ENCODE peak calls at places on chromosomes 4 and X, in ten cellular contexts. V, D, Z, P, L, W, C, Y, X and O are unnamed samples. For H3K9me3, the result is how much of the 10 kb centered on the place peaks cover.

GRCh38 chr4:47054130-47054529 is 22.8 kb downstream of the GABRB1 start:
- ATAC-seq in V (no peak), D (no peak), Z (no peak), P (no peak), L (no peak), W (no peak), C (no peak), Y (no peak), X (no peak), O (no peak)

GRCh38 chr4:40736910-40737309 is 12.8 kb upstream of the NSUN7 start:
- ATAC-seq in V (no peak), D (no peak), Z (peak), P (no peak), L (no peak), W (no peak), C (peak), Y (no peak), X (peak), O (no peak)

GRCh38 chrX:123219916-123220315 is 35.8 kb downstream of the GRIA3 start:
- ATAC-seq in V (peak), D (no peak), Z (no peak), P (no peak), L (peak), W (no peak), C (no peak), Y (peak), X (no peak), O (no peak)

GRCh38 chrX:142250502-142250901 is 45.4 kb upstream of the MAGEC2 start:
- ATAC-seq in V (no peak), D (peak), Z (no peak), P (no peak), L (no peak), W (no peak), C (no peak), Y (no peak), X (no peak), O (peak)

GRCh38 chr4:17670423-17670822 is 56.0 kb downstream of the MED28 start:
- ATAC-seq in V (no peak), D (no peak), Z (no peak), P (no peak), L (no peak), W (peak), C (no peak), Y (no peak), X (no peak), O (no peak)

GRCh38 chrX:24996096-24996709 is 19.6 kb downstream of the ARX start:
- ATAC-seq in V (peak), D (no peak), Z (no peak), P (no peak), L (no peak), W (no peak), C (peak), Y (no peak), X (no peak), O (no peak)

GRCh38 chr4:10582059-10582686 is 102.4 kb downstream of the CLNK start:
- ATAC-seq in V (peak), D (no peak), Z (peak), P (no peak), L (peak), W (peak), C (peak), Y (peak), X (no peak), O (no peak)

GRCh38 chr4:87416965-87417364 is 5.4 kb upstream of the NUDT9 start:
- ATAC-seq in V (peak), D (no peak), Z (no peak), P (no peak), L (no peak), W (no peak), C (peak), Y (no peak), X (no peak), O (no peak)

GRCh38 chr4:67714248-67714583 is 13.3 kb upstream of the UBA6 start:
- ATAC-seq in V (peak), D (no peak), Z (no peak), P (no peak), L (no peak), W (peak), C (peak), Y (no peak), X (peak), O (no peak)

GRCh38 chr4:139469869-139470268 is 15.9 kb downstream of the RAB33B start:
- ATAC-seq in V (peak), D (no peak), Z (no peak), P (no peak), L (no peak), W (no peak), C (peak), Y (peak), X (no peak), O (no peak)

GRCh38 chr4:86947494-86948120 is 12.8 kb downstream of the AFF1 start:
- ATAC-seq in V (no peak), D (no peak), Z (no peak), P (no peak), L (no peak), W (no peak), C (no peak), Y (no peak), X (no peak), O (no peak)

GRCh38 chrX:152917969-152918579 is 20.2 kb downstream of the ZNF185 start:
- ATAC-seq in V (peak), D (no peak), Z (no peak), P (no peak), L (no peak), W (no peak), C (no peak), Y (no peak), X (no peak), O (peak)

GRCh38 chr4:26839534-26839951 is 21.1 kb upstream of the STIM2 start:
- ATAC-seq in V (no peak), D (no peak), Z (peak), P (no peak), L (peak), W (no peak), C (no peak), Y (peak), X (no peak), O (no peak)

GRCh38 chr4:146211440-146211839 is 2.9 kb upstream of the REELD1 start:
- ATAC-seq in V (peak), D (no peak), Z (no peak), P (no peak), L (no peak), W (no peak), C (no peak), Y (no peak), X (no peak), O (no peak)

GRCh38 chr4:174604198-174604597 is 81.9 kb upstream of the HPGD start:
- ATAC-seq in V (no peak), D (peak), Z (no peak), P (no peak), L (no peak), W (peak), C (peak), Y (peak), X (peak), O (no peak)

DNA sequence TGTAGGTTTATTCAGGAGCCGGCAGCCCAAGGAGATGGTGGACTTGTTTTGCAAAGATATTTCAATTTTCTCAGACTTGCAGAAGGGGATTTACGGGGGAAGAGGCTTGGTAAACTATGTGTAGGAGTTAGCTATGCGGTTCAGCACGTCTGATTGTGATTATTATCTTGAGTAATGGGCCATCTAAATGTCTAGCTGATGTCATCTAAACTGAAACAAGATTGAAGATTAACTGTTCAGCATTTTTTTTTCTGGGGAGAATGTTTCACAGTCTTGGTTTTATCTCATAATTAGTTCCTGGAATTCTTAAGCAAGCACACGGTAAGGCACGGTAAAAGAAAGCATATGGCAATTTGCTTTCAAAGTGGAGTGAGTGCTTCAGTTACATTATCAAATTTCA is 207.3 kb upstream of the CXorf51B start:
- ATAC-seq in V (no peak), D (no peak), Z (no peak), P (no peak), L (no peak), W (no peak), C (no peak), Y (no peak), X (no peak), O (no peak)
- H3K9me3 ChIP-seq in V (under half), D (under half), Z (under half), P (under half), L (under half), W (under half), C (under half), Y (under half), X (under half), O (under half)

GRCh38 chr4:119664168-119664907 is 35.7 kb upstream of the PDE5A start:
- ATAC-seq in V (no peak), D (no peak), Z (no peak), P (no peak), L (no peak), W (no peak), C (peak), Y (no peak), X (no peak), O (no peak)
- H3K4me3 ChIP-seq in V (no peak), D (no peak), Z (no peak), P (no peak), L (peak), W (no peak), C (no peak), Y (no peak), X (no peak), O (peak)

DNA sequence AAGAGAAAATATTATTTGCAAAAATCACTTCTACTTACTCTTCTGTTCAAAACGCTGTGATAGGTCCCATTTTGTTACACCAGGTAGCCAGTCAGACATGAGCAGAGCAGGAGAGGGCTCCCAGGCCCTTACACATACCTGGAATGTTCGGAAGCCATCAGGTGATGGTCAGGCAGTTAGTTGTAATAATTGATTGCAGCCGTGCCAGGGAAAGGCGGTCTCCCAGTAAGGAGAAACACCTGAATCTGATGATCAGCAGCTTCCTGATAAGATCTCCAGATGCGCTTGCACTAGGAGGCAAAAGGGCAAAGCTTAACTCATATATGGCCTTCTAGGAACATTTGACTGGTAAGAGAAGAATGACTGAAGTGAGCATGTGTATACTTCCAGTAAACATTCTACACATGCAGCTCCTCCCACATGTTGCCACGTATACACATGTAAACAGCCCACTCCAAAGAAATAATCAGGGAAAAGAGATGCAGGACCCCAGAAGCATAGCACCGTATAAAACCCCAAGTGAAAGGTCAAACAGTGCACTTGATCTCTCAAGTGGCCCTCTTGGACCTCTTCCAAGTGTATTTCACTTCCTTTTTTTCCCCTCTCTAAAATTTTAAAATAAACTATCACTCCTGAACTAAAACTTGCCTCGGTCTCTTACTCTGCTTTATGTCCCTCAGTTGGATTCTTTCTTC is 1338.0 kb downstream of the FSTL5 start:
- ATAC-seq in V (no peak), D (no peak), Z (no peak), P (no peak), L (no peak), W (no peak), C (no peak), Y (no peak), X (no peak), O (no peak)
- TF ChIP-seq POLR2A in V (no peak), D (no peak), Z (no peak), P (no peak), L (no peak), W (no peak), C (no peak), Y (no peak), X (no peak), O (no peak)

DNA sequence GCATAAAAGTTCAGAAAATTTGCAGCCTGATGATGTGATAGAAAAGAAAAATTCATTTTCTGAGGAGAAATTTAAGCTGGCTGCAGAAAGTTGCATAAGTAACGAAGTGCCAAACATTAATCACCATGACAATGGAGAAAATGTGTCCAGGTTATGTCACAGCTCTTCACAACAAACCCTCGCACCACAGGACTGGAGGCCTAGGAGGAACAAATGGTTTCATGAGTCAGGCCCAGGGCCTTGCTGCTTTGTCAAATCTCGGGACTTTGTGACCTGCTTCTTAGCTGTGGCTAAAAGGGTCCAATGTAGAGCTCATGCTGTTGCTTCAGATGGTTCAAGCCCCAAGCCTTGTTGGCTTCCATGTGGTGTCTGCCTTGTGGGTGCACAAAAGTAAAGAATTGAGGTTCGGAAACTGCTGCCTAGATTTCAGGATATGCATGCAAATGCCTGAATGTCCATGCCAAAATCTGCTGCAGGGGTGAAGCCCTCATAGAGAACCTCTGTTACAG is 527.4 kb downstream of the SH3BGRL start:
- ATAC-seq in V (no peak), D (no peak), Z (no peak), P (no peak), L (no peak), W (no peak), C (no peak), Y (no peak), X (no peak), O (no peak)
- H3K9me3 ChIP-seq in V (half or more), D (under half), Z (under half), P (under half), L (under half), W (under half), C (under half), Y (under half), X (under half), O (under half)

GRCh38 chrX:48934581-48935331 is 15.9 kb upstream of the PIM2 start:
- ATAC-seq in V (no peak), D (no peak), Z (no peak), P (no peak), L (no peak), W (no peak), C (no peak), Y (no peak), X (no peak), O (no peak)

GRCh38 chrX:48939417-48940228 is 17.8 kb downstream of the OTUD5 start:
- ATAC-seq in V (no peak), D (no peak), Z (no peak), P (no peak), L (no peak), W (no peak), C (no peak), Y (no peak), X (no peak), O (no peak)

GRCh38 chrX:48938721-48939416 is 18.5 kb downstream of the OTUD5 start:
- ATAC-seq in V (no peak), D (no peak), Z (no peak), P (no peak), L (no peak), W (no peak), C (no peak), Y (no peak), X (no peak), O (no peak)

GRCh38 chrX:48936429-48937064 is 17.7 kb upstream of the PIM2 start:
- ATAC-seq in V (no peak), D (no peak), Z (no peak), P (no peak), L (no peak), W (no peak), C (no peak), Y (no peak), X (no peak), O (peak)

GRCh38 chrX:48937065-48937907 is 18.5 kb upstream of the PIM2 start:
- ATAC-seq in V (no peak), D (peak), Z (no peak), P (no peak), L (peak), W (peak), C (peak), Y (no peak), X (peak), O (peak)
- H3K4me3 ChIP-seq in V (no peak), D (no peak), Z (no peak), P (no peak), L (no peak), W (no peak), C (no peak), Y (no peak), X (no peak), O (no peak)

GRCh38 chr4:52659016-52659721 is at the start of gene USP46:
- ATAC-seq in V (peak), D (peak), Z (peak), P (peak), L (peak), W (peak), C (peak), Y (peak), X (peak), O (peak)
- TF ChIP-seq POLR2A in V (peak), D (peak), Z (peak), P (peak), L (no peak), W (peak), C (peak), Y (peak), X (peak), O (peak)